ENCODE peak calls at places on chromosomes 12 and 14, in five cellular contexts. One of them, this sample, is unnamed.

GRCh38 chr12:25054783-25055144 is 105.9 kb upstream of the BCAT1 start:
- DNase-seq in Calu3: no peak
- DNase-seq in stimulated activated CD8-positive, alpha-beta memory T cell treated with anti-CD3 and anti-CD28 coated beads, Interleukin-7, amount 100 ng/mL, for 1 hour: peak
- DNase-seq in EH: peak
- DNase-seq in fibroblast of the conjunctiva: no peak
- DNase-seq in this sample: peak

GRCh38 chr12:63238892-63239291 is 87.9 kb upstream of the AVPR1A start:
- DNase-seq in Calu3: no peak
- DNase-seq in stimulated activated CD8-positive, alpha-beta memory T cell treated with anti-CD3 and anti-CD28 coated beads, Interleukin-7, amount 100 ng/mL, for 1 hour: no peak
- DNase-seq in EH: no peak
- DNase-seq in fibroblast of the conjunctiva: no peak
- DNase-seq in this sample: no peak

GRCh38 chr14:36293824-36294223 is 26.6 kb downstream of the MBIP start:
- DNase-seq in Calu3: no peak
- DNase-seq in stimulated activated CD8-positive, alpha-beta memory T cell treated with anti-CD3 and anti-CD28 coated beads, Interleukin-7, amount 100 ng/mL, for 1 hour: no peak
- DNase-seq in EH: peak
- DNase-seq in fibroblast of the conjunctiva: peak
- DNase-seq in this sample: peak

GRCh38 chr12:8956772-8957171 is 7.3 kb upstream of the M6PR start:
- DNase-seq in Calu3: no peak
- DNase-seq in stimulated activated CD8-positive, alpha-beta memory T cell treated with anti-CD3 and anti-CD28 coated beads, Interleukin-7, amount 100 ng/mL, for 1 hour: no peak
- DNase-seq in EH: no peak
- DNase-seq in fibroblast of the conjunctiva: no peak
- DNase-seq in this sample: no peak

GRCh38 chr14:94423465-94424056 is 29.0 kb downstream of the SERPINA11 start:
- DNase-seq in Calu3: peak
- DNase-seq in stimulated activated CD8-positive, alpha-beta memory T cell treated with anti-CD3 and anti-CD28 coated beads, Interleukin-7, amount 100 ng/mL, for 1 hour: no peak
- DNase-seq in EH: peak
- DNase-seq in fibroblast of the conjunctiva: peak
- DNase-seq in this sample: peak

GRCh38 chr14:34110531-34110930 is 159.7 kb upstream of the EGLN3 start:
- DNase-seq in Calu3: no peak
- DNase-seq in stimulated activated CD8-positive, alpha-beta memory T cell treated with anti-CD3 and anti-CD28 coated beads, Interleukin-7, amount 100 ng/mL, for 1 hour: no peak
- DNase-seq in EH: peak
- DNase-seq in fibroblast of the conjunctiva: no peak
- DNase-seq in this sample: peak

GRCh38 chr12:117968084-117968789 is 553 bp downstream of the KSR2 start:
- DNase-seq in Calu3: no peak
- DNase-seq in stimulated activated CD8-positive, alpha-beta memory T cell treated with anti-CD3 and anti-CD28 coated beads, Interleukin-7, amount 100 ng/mL, for 1 hour: no peak
- DNase-seq in EH: no peak
- DNase-seq in fibroblast of the conjunctiva: no peak
- DNase-seq in this sample: no peak

GRCh38 chr14:39246618-39247017 is 12.9 kb downstream of the MIA2 start:
- DNase-seq in Calu3: no peak
- DNase-seq in stimulated activated CD8-positive, alpha-beta memory T cell treated with anti-CD3 and anti-CD28 coated beads, Interleukin-7, amount 100 ng/mL, for 1 hour: no peak
- DNase-seq in EH: no peak
- DNase-seq in fibroblast of the conjunctiva: no peak
- DNase-seq in this sample: peak

GRCh38 chr14:104437703-104438102 is 141.9 kb upstream of the C14orf180 start:
- DNase-seq in Calu3: no peak
- DNase-seq in stimulated activated CD8-positive, alpha-beta memory T cell treated with anti-CD3 and anti-CD28 coated beads, Interleukin-7, amount 100 ng/mL, for 1 hour: no peak
- DNase-seq in EH: no peak
- DNase-seq in fibroblast of the conjunctiva: no peak
- DNase-seq in this sample: no peak

GRCh38 chr14:71338153-71338552 is 430.9 kb downstream of the PCNX1 start:
- DNase-seq in Calu3: no peak
- DNase-seq in stimulated activated CD8-positive, alpha-beta memory T cell treated with anti-CD3 and anti-CD28 coated beads, Interleukin-7, amount 100 ng/mL, for 1 hour: no peak
- DNase-seq in EH: no peak
- DNase-seq in fibroblast of the conjunctiva: no peak
- DNase-seq in this sample: no peak

This sample was measured in iris pigment epithelial cell.